ENCODE peak calls at places on chromosomes 7 and 10, in five cellular contexts. One of them, this sample, is unnamed.

GRCh38 chr10:11667756-11668155 is 56.3 kb upstream of the USP6NL start:
- DNase-seq in right atrium auricular region: no peak
- DNase-seq in BJ: no peak
- DNase-seq in AG04450: no peak
- DNase-seq in HFF-Myc: no peak
- DNase-seq in this sample: no peak

GRCh38 chr10:132591166-132591971 is 53.8 kb downstream of the INPP5A start:
- DNase-seq in HFF-Myc: no peak
- DNase-seq in right atrium auricular region: no peak
- DNase-seq in BJ: no peak
- DNase-seq in AG04450: no peak
- DNase-seq in this sample: no peak

GRCh38 chr10:87585565-87586514 is 73.8 kb upstream of the PAPSS2 start:
- DNase-seq in BJ: no peak
- DNase-seq in HFF-Myc: no peak
- DNase-seq in right atrium auricular region: no peak
- DNase-seq in AG04450: no peak
- DNase-seq in this sample: peak; percentile 85

GRCh38 chr10:101106351-101106750 is 24.7 kb upstream of the TLX1 start:
- DNase-seq in BJ: no peak
- DNase-seq in HFF-Myc: no peak
- DNase-seq in right atrium auricular region: no peak
- DNase-seq in AG04450: no peak
- DNase-seq in this sample: no peak

GRCh38 chr7:5584091-5584490 is 160.5 kb upstream of the TNRC18 start:
- DNase-seq in right atrium auricular region: no peak
- DNase-seq in AG04450: no peak
- DNase-seq in BJ: no peak
- DNase-seq in HFF-Myc: no peak
- DNase-seq in this sample: no peak

GRCh38 chr10:127979566-127979965 is 72.7 kb downstream of the PTPRE start:
- DNase-seq in AG04450: no peak
- DNase-seq in BJ: no peak
- DNase-seq in right atrium auricular region: peak; percentile 26
- DNase-seq in HFF-Myc: no peak
- DNase-seq in this sample: no peak

GRCh38 chr10:34319197-34319846 is 495.8 kb downstream of the PARD3 start:
- DNase-seq in HFF-Myc: peak; percentile 77
- DNase-seq in AG04450: peak; percentile 90
- DNase-seq in BJ: peak; percentile 73
- DNase-seq in right atrium auricular region: no peak
- DNase-seq in this sample: peak; percentile 71

GRCh38 chr10:133170092-133170491 is 10.1 kb downstream of the KNDC1 start:
- DNase-seq in AG04450: no peak
- DNase-seq in BJ: no peak
- DNase-seq in HFF-Myc: no peak
- DNase-seq in right atrium auricular region: no peak
- DNase-seq in this sample: no peak

GRCh38 chr10:113961261-113961938 is 82.3 kb upstream of the ADRB1 start:
- DNase-seq in HFF-Myc: no peak
- DNase-seq in right atrium auricular region: no peak
- DNase-seq in BJ: no peak
- DNase-seq in AG04450: no peak
- DNase-seq in this sample: no peak

GRCh38 chr7:50463035-50463434 is 12.9 kb upstream of the FIGNL1 start:
- DNase-seq in HFF-Myc: no peak
- DNase-seq in BJ: no peak
- DNase-seq in right atrium auricular region: no peak
- DNase-seq in AG04450: no peak
- DNase-seq in this sample: no peak

GRCh38 chr10:62858364-62858763 is 42.2 kb upstream of the EGR2 start:
- DNase-seq in BJ: no peak
- DNase-seq in right atrium auricular region: no peak
- DNase-seq in AG04450: no peak
- DNase-seq in HFF-Myc: no peak
- DNase-seq in this sample: no peak

GRCh38 chr10:128927821-128928220 is 539.2 kb upstream of the MGMT start:
- DNase-seq in right atrium auricular region: no peak
- DNase-seq in AG04450: no peak
- DNase-seq in HFF-Myc: no peak
- DNase-seq in BJ: no peak
- DNase-seq in this sample: no peak

GRCh38 chr7:120944826-120945562 is 5.6 kb upstream of the ING3 start:
- DNase-seq in HFF-Myc: no peak
- DNase-seq in right atrium auricular region: no peak
- DNase-seq in AG04450: no peak
- DNase-seq in BJ: no peak
- DNase-seq in this sample: no peak

GRCh38 chr7:51318001-51318400 is 1.4 kb upstream of the COBL start:
- DNase-seq in right atrium auricular region: no peak
- DNase-seq in HFF-Myc: no peak
- DNase-seq in BJ: no peak
- DNase-seq in AG04450: no peak
- DNase-seq in this sample: no peak

GRCh38 chr7:102279537-102280400 is 6.9 kb upstream of the SH2B2 start:
- DNase-seq in BJ: no peak
- DNase-seq in AG04450: no peak
- DNase-seq in HFF-Myc: no peak
- DNase-seq in right atrium auricular region: no peak
- DNase-seq in this sample: no peak

GRCh38 chr7:129443612-129444011 is 9.4 kb downstream of the STRIP2 start:
- DNase-seq in BJ: no peak
- DNase-seq in AG04450: no peak
- DNase-seq in right atrium auricular region: no peak
- DNase-seq in HFF-Myc: no peak
- DNase-seq in this sample: no peak

GRCh38 chr7:21299766-21300165 is 128.1 kb upstream of the SP4 start:
- DNase-seq in right atrium auricular region: no peak
- DNase-seq in HFF-Myc: no peak
- DNase-seq in BJ: no peak
- DNase-seq in AG04450: no peak
- DNase-seq in this sample: no peak

GRCh38 chr10:91185239-91185875 is 35.1 kb upstream of the PCGF5 start:
- DNase-seq in AG04450: no peak
- DNase-seq in HFF-Myc: no peak
- DNase-seq in BJ: no peak
- DNase-seq in right atrium auricular region: no peak
- DNase-seq in this sample: no peak

GRCh38 chr7:40418445-40418844 is 283.6 kb downstream of the SUGCT start:
- DNase-seq in BJ: no peak
- DNase-seq in AG04450: no peak
- DNase-seq in HFF-Myc: no peak
- DNase-seq in right atrium auricular region: no peak
- DNase-seq in this sample: no peak

GRCh38 chr7:132576723-132577089 is 436 bp upstream of the PLXNA4 start:
- DNase-seq in BJ: no peak
- DNase-seq in right atrium auricular region: no peak
- DNase-seq in HFF-Myc: no peak
- DNase-seq in AG04450: no peak
- DNase-seq in this sample: no peak

GRCh38 chr7:118734541-118734940 is 510.0 kb downstream of the ANKRD7 start:
- DNase-seq in BJ: no peak
- DNase-seq in right atrium auricular region: no peak
- DNase-seq in AG04450: no peak
- DNase-seq in HFF-Myc: no peak
- DNase-seq in this sample: no peak

GRCh38 chr10:73576178-73576889 is 14.8 kb downstream of the USP54 start:
- DNase-seq in AG04450: peak; percentile 59
- DNase-seq in BJ: peak; percentile 68
- DNase-seq in right atrium auricular region: no peak
- DNase-seq in HFF-Myc: no peak
- DNase-seq in this sample: no peak

GRCh38 chr7:2628891-2629290 is 2.9 kb upstream of the TTYH3 start:
- DNase-seq in HFF-Myc: no peak
- DNase-seq in right atrium auricular region: no peak
- DNase-seq in AG04450: no peak
- DNase-seq in BJ: no peak
- DNase-seq in this sample: no peak

GRCh38 chr7:26081627-26082026 is 70.4 kb upstream of the NFE2L3 start:
- DNase-seq in BJ: no peak
- DNase-seq in right atrium auricular region: no peak
- DNase-seq in HFF-Myc: no peak
- DNase-seq in AG04450: no peak
- DNase-seq in this sample: no peak

GRCh38 chr7:680411-681127 is 45.9 kb upstream of the DNAAF5 start:
- DNase-seq in BJ: no peak
- DNase-seq in HFF-Myc: no peak
- DNase-seq in right atrium auricular region: no peak
- DNase-seq in AG04450: no peak
- DNase-seq in this sample: no peak

GRCh38 chr7:74216361-74216761 is 6.6 kb downstream of the LAT2 start:
- DNase-seq in BJ: no peak
- DNase-seq in AG04450: no peak
- DNase-seq in right atrium auricular region: no peak
- DNase-seq in HFF-Myc: no peak
- DNase-seq in this sample: no peak

GRCh38 chr10:127525686-127526085 is 23.4 kb upstream of the NPS start:
- DNase-seq in BJ: no peak
- DNase-seq in AG04450: no peak
- DNase-seq in right atrium auricular region: no peak
- DNase-seq in HFF-Myc: no peak
- DNase-seq in this sample: no peak

GRCh38 chr7:92421676-92422435 is 25.4 kb upstream of the GATAD1 start:
- DNase-seq in HFF-Myc: no peak
- DNase-seq in BJ: no peak
- DNase-seq in AG04450: no peak
- DNase-seq in right atrium auricular region: no peak
- DNase-seq in this sample: no peak

GRCh38 chr7:2821842-2822507 is 22.1 kb downstream of the GNA12 start:
- DNase-seq in HFF-Myc: no peak
- DNase-seq in AG04450: peak; percentile 65
- DNase-seq in BJ: peak; percentile 36
- DNase-seq in right atrium auricular region: no peak
- DNase-seq in this sample: no peak

GRCh38 chr7:93551063-93551895 is 23.2 kb downstream of the CALCR start:
- DNase-seq in AG04450: peak; percentile 18
- DNase-seq in HFF-Myc: peak; percentile 36
- DNase-seq in right atrium auricular region: no peak
- DNase-seq in BJ: no peak
- DNase-seq in this sample: no peak
- TF ChIP-seq CTCF in AG04450: peak; percentile 65
- TF ChIP-seq CTCF in HFF-Myc: peak; percentile 54
- TF ChIP-seq CTCF in right atrium auricular region: no peak
- TF ChIP-seq CTCF in BJ: peak; percentile 61
- TF ChIP-seq CTCF in this sample: peak; percentile 75

GRCh38 chr7:57867884-57868701 is 418.1 kb downstream of the ZNF716 start:
- DNase-seq in BJ: no peak
- DNase-seq in AG04450: no peak
- DNase-seq in HFF-Myc: no peak
- DNase-seq in right atrium auricular region: no peak
- DNase-seq in this sample: no peak

GRCh38 chr7:57868771-57869483 is 418.9 kb downstream of the ZNF716 start:
- DNase-seq in HFF-Myc: no peak
- DNase-seq in BJ: no peak
- DNase-seq in AG04450: no peak
- DNase-seq in right atrium auricular region: no peak
- DNase-seq in this sample: no peak
- H3K4me3 ChIP-seq in HFF-Myc: no peak overlapping the region
- H3K4me3 ChIP-seq in BJ: peak overlapping the region; percentile 24
- H3K4me3 ChIP-seq in AG04450: no peak overlapping the region
- H3K4me3 ChIP-seq in right atrium auricular region: no peak overlapping the region
- H3K4me3 ChIP-seq in this sample: peak overlapping the region; percentile 33

DNA sequence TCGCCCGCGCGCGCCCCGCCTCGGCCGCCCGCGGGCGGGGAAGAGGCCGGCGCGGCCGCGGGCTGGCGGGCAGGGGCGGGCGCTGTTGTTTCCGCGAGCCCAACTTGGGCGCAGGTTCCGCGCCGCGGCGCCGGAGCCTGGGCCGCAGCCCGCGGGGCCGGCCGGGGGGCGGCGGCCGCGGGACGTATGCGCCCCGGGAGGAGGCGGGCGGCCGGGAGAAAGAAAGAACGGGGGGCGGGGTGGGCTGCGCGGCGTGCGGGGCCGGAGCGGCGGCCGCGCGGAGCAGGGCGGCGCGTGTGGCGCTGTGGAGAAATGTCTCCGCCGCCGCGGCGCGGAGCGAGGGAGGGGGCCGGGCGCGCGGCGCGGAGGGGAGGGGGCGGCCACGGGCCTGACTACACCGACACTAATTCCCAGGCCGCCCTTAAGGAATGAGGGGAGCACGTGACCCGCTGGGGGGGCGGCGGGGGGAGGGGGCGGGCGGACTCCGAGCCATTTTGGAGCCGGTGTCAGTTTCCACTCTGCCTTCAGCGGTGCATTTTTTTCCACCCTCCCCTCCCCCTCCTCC is at the start of gene BMI1:
- DNase-seq in right atrium auricular region: peak; percentile 87
- DNase-seq in HFF-Myc: no peak
- DNase-seq in BJ: no peak
- DNase-seq in AG04450: peak; percentile 33
- DNase-seq in this sample: no peak
- TF ChIP-seq CTCF in right atrium auricular region: no peak
- TF ChIP-seq CTCF in HFF-Myc: no peak
- TF ChIP-seq CTCF in BJ: no peak
- TF ChIP-seq CTCF in AG04450: no peak
- TF ChIP-seq CTCF in this sample: no peak

DNA sequence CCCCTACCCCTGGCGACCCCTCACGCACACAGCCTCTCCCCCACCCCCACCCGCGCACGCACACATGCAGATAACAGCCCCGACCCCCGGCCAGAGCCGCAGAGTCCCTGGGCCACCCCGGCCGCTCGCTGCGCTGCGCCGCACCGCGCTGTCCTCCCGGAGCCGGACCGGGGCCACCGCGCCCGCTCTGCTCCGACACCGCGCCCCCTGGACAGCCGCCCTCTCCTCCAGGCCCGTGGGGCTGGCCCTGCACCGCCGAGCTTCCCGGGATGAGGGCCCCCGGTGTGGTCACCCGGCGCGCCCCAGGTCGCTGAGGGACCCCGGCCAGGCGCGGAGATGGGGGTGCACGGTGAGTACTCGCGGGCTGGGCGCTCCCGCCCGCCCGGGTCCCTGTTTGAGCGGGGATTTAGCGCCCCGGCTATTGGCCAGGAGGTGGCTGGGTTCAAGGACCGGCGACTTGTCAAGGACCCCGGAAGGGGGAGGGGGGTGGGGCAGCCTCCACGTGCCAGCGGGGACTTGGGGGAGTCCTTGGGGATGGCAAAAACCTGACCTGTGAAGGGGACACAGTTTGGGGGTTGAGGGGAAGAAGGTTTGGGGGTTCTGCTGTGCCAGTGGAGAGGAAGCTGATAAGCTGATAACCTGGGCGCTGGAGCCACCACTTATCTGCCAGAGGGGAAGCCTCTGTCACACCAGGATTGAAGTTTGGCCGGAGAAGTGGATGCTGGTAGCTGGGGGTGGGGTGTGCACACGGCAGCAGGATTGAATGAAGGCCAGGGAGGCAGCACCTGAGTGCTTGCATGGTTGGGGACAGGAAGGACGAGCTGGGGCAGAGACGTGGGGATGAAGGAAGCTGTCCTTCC is 607 bp downstream of the EPO start:
- DNase-seq in HFF-Myc: no peak
- DNase-seq in right atrium auricular region: no peak
- DNase-seq in BJ: no peak
- DNase-seq in AG04450: no peak
- DNase-seq in this sample: no peak
- H3K4me3 ChIP-seq in HFF-Myc: no peak overlapping the region
- H3K4me3 ChIP-seq in right atrium auricular region: no peak overlapping the region
- H3K4me3 ChIP-seq in BJ: no peak overlapping the region
- H3K4me3 ChIP-seq in AG04450: no peak overlapping the region
- H3K4me3 ChIP-seq in this sample: no peak overlapping the region